ENCODE peak calls at places on chromosomes 13 and 19, in six cellular contexts. One of them, this sample, is unnamed.
A peak's percentile ranks its signal among the peaks of the same experiment; 100 is the strongest.

GRCh38 chr19:11096210-11096841 is 7.1 kb downstream of the LDLR start:
- DNase-seq in right lobe of liver: no peak
- DNase-seq in esophagus squamous epithelium: no peak
- DNase-seq in uterus: peak; percentile 73
- DNase-seq in tibial nerve: no peak
- DNase-seq in heart left ventricle: peak; percentile 64
- DNase-seq in this sample: peak; percentile 33

GRCh38 chr13:59356607-59357006 is 807.1 kb downstream of the DIAPH3 start:
- DNase-seq in right lobe of liver: peak; percentile 62
- DNase-seq in esophagus squamous epithelium: no peak
- DNase-seq in uterus: peak; percentile 51
- DNase-seq in tibial nerve: no peak
- DNase-seq in heart left ventricle: peak; percentile 90
- DNase-seq in this sample: peak; percentile 18

GRCh38 chr13:51549050-51549449 is 35.2 kb upstream of the WDFY2 start:
- DNase-seq in right lobe of liver: no peak
- DNase-seq in esophagus squamous epithelium: no peak
- DNase-seq in uterus: no peak
- DNase-seq in tibial nerve: no peak
- DNase-seq in heart left ventricle: no peak
- DNase-seq in this sample: no peak

GRCh38 chr13:38821753-38822551 is 135.1 kb downstream of the FREM2 start:
- DNase-seq in right lobe of liver: no peak
- DNase-seq in esophagus squamous epithelium: no peak
- DNase-seq in uterus: no peak
- DNase-seq in tibial nerve: no peak
- DNase-seq in heart left ventricle: no peak
- DNase-seq in this sample: no peak

GRCh38 chr13:113729329-113730019 is 29.6 kb upstream of the TMEM255B start:
- DNase-seq in right lobe of liver: no peak
- DNase-seq in esophagus squamous epithelium: no peak
- DNase-seq in uterus: no peak
- DNase-seq in tibial nerve: no peak
- DNase-seq in heart left ventricle: no peak
- DNase-seq in this sample: no peak

GRCh38 chr13:71515639-71516038 is 351.4 kb downstream of the DACH1 start:
- DNase-seq in right lobe of liver: no peak
- DNase-seq in esophagus squamous epithelium: no peak
- DNase-seq in uterus: no peak
- DNase-seq in tibial nerve: no peak
- DNase-seq in heart left ventricle: no peak
- DNase-seq in this sample: no peak

GRCh38 chr13:85163063-85163462 is 636.2 kb downstream of the SLITRK6 start:
- DNase-seq in right lobe of liver: no peak
- DNase-seq in esophagus squamous epithelium: no peak
- DNase-seq in uterus: no peak
- DNase-seq in tibial nerve: no peak
- DNase-seq in heart left ventricle: no peak
- DNase-seq in this sample: no peak

GRCh38 chr13:108594153-108594552 is 35.3 kb upstream of the MYO16 start:
- DNase-seq in right lobe of liver: no peak
- DNase-seq in esophagus squamous epithelium: no peak
- DNase-seq in uterus: no peak
- DNase-seq in tibial nerve: no peak
- DNase-seq in heart left ventricle: no peak
- DNase-seq in this sample: no peak

GRCh38 chr13:99055286-99056073 is 77.6 kb upstream of the DOCK9 start:
- DNase-seq in right lobe of liver: no peak
- DNase-seq in esophagus squamous epithelium: no peak
- DNase-seq in uterus: no peak
- DNase-seq in tibial nerve: no peak
- DNase-seq in heart left ventricle: no peak
- DNase-seq in this sample: no peak

GRCh38 chr13:95067303-95067702 is 233.9 kb downstream of the ABCC4 start:
- DNase-seq in right lobe of liver: no peak
- DNase-seq in esophagus squamous epithelium: no peak
- DNase-seq in uterus: no peak
- DNase-seq in tibial nerve: no peak
- DNase-seq in heart left ventricle: no peak
- DNase-seq in this sample: no peak

GRCh38 chr13:36031490-36031889 is 99.7 kb downstream of the DCLK1 start:
- DNase-seq in right lobe of liver: no peak
- DNase-seq in esophagus squamous epithelium: no peak
- DNase-seq in uterus: no peak
- DNase-seq in tibial nerve: no peak
- DNase-seq in heart left ventricle: no peak
- DNase-seq in this sample: no peak

GRCh38 chr13:78121459-78122348 is 203.1 kb upstream of the EDNRB start:
- DNase-seq in right lobe of liver: no peak
- DNase-seq in esophagus squamous epithelium: no peak
- DNase-seq in uterus: peak; percentile 44
- DNase-seq in tibial nerve: no peak
- DNase-seq in heart left ventricle: peak; percentile 42
- DNase-seq in this sample: peak; percentile 16

GRCh38 chr19:23393121-23393520 is 2.1 kb downstream of the ZNF91 start:
- DNase-seq in right lobe of liver: no peak
- DNase-seq in esophagus squamous epithelium: no peak
- DNase-seq in uterus: no peak
- DNase-seq in tibial nerve: no peak
- DNase-seq in heart left ventricle: no peak
- DNase-seq in this sample: no peak

GRCh38 chr19:2923510-2923909 is 21.3 kb downstream of the ZNF77 start:
- DNase-seq in right lobe of liver: no peak
- DNase-seq in esophagus squamous epithelium: no peak
- DNase-seq in uterus: no peak
- DNase-seq in tibial nerve: no peak
- DNase-seq in heart left ventricle: no peak
- DNase-seq in this sample: no peak

GRCh38 chr13:46031581-46032263 is 20.8 kb downstream of the ZC3H13 start:
- DNase-seq in right lobe of liver: no peak
- DNase-seq in esophagus squamous epithelium: no peak
- DNase-seq in uterus: no peak
- DNase-seq in tibial nerve: no peak
- DNase-seq in heart left ventricle: no peak
- DNase-seq in this sample: no peak

GRCh38 chr19:38656171-38656981 is 8.9 kb downstream of the ACTN4 start:
- DNase-seq in right lobe of liver: no peak
- DNase-seq in esophagus squamous epithelium: no peak
- DNase-seq in uterus: no peak
- DNase-seq in tibial nerve: no peak
- DNase-seq in heart left ventricle: no peak
- DNase-seq in this sample: no peak

GRCh38 chr19:49127674-49128544 is 8.6 kb downstream of the PPFIA3 start:
- DNase-seq in right lobe of liver: peak; percentile 98
- DNase-seq in esophagus squamous epithelium: peak; percentile 70
- DNase-seq in uterus: peak; percentile 95
- DNase-seq in tibial nerve: peak; percentile 87
- DNase-seq in heart left ventricle: peak; percentile 97
- DNase-seq in this sample: peak; percentile 98

GRCh38 chr19:49126575-49126974 is 7.2 kb downstream of the PPFIA3 start:
- DNase-seq in right lobe of liver: no peak
- DNase-seq in esophagus squamous epithelium: no peak
- DNase-seq in uterus: no peak
- DNase-seq in tibial nerve: no peak
- DNase-seq in heart left ventricle: no peak
- DNase-seq in this sample: no peak

GRCh38 chr19:49130325-49130724 is 11.0 kb downstream of the PPFIA3 start:
- DNase-seq in right lobe of liver: no peak
- DNase-seq in esophagus squamous epithelium: no peak
- DNase-seq in uterus: no peak
- DNase-seq in tibial nerve: no peak
- DNase-seq in heart left ventricle: no peak
- DNase-seq in this sample: no peak

GRCh38 chr19:49128545-49129237 is 9.3 kb downstream of the PPFIA3 start:
- DNase-seq in right lobe of liver: no peak
- DNase-seq in esophagus squamous epithelium: no peak
- DNase-seq in uterus: no peak
- DNase-seq in tibial nerve: no peak
- DNase-seq in heart left ventricle: no peak
- DNase-seq in this sample: no peak

DNA sequence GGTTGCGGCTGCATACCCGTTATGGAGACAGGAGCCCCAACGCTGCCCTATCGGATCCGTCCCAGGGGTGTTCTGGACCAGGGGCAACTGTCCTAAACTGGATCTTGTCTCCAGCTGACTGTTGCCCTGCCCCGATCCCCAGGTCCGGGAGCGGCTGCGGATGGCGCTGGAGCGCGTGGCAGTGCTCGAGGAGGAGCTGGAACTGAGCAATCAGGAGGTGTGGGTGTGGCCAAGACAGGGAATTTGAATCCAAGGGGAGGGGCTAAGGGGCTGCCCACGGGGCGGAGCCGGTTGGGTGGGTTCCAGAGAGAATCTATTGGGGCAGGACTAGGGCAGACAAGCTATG is 9.9 kb downstream of the PPFIA3 start:
- DNase-seq in right lobe of liver: no peak
- DNase-seq in esophagus squamous epithelium: no peak
- DNase-seq in uterus: no peak
- DNase-seq in tibial nerve: no peak
- DNase-seq in heart left ventricle: no peak
- DNase-seq in this sample: no peak
- TF ChIP-seq POLR2A in right lobe of liver: no peak
- TF ChIP-seq POLR2A in esophagus squamous epithelium: no peak
- TF ChIP-seq POLR2A in uterus: no peak
- TF ChIP-seq POLR2A in tibial nerve: no peak
- TF ChIP-seq POLR2A in heart left ventricle: no peak
- TF ChIP-seq POLR2A in this sample: no peak

GRCh38 chr19:52825765-52826164 is 4.3 kb upstream of the ZNF28 start:
- DNase-seq in right lobe of liver: no peak
- DNase-seq in esophagus squamous epithelium: no peak
- DNase-seq in uterus: no peak
- DNase-seq in tibial nerve: no peak
- DNase-seq in heart left ventricle: no peak
- DNase-seq in this sample: no peak
- H3K27me3 ChIP-seq in right lobe of liver: no peaks in the 10 kb centered on the region
- H3K27me3 ChIP-seq in esophagus squamous epithelium: no peaks in the 10 kb centered on the region
- H3K27me3 ChIP-seq in uterus: no peaks in the 10 kb centered on the region
- H3K27me3 ChIP-seq in tibial nerve: no peaks in the 10 kb centered on the region
- H3K27me3 ChIP-seq in heart left ventricle: no peaks in the 10 kb centered on the region
- H3K27me3 ChIP-seq in this sample: no peaks in the 10 kb centered on the region

DNA sequence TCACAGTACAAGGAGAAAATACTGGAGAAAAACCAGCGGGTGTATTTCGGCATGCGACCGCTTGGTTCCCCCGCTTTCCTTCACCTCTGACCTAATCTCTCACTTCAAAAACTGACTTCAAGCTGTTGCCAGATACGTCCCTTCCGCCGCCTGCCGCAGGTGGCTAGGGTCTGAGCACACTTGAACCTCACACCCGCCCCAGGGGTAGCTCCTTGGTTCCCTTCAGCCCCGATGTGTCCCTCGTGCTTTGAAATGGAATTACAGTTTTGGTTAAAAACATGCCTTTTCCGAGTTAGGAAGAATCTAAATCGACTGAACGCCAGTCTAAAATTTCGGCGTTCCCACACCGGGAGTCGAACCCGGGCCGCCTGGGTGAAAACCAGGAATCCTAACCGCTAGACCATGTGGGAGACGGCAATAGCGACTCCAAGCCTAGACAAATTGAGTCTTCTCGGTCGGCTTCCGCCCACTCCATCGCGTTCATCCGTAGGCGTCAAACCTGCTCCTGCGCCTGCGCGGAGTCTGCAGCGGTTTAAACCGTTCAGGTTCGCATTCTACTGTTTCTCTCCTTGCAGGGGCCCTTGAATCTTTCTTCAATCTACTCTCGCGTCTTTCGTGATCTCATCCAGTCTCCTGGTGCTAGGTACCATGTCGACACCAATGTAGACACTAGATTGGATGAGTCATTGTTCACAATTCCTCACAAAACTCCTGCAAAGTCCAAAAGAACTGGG is 71.5 kb downstream of the NUFIP1 start:
- DNase-seq in right lobe of liver: peak; percentile 95
- DNase-seq in esophagus squamous epithelium: peak; percentile 77
- DNase-seq in uterus: peak; percentile 98
- DNase-seq in tibial nerve: peak; percentile 92
- DNase-seq in heart left ventricle: peak; percentile 97
- DNase-seq in this sample: peak; percentile 98
- TF ChIP-seq POLR2A in right lobe of liver: no peak
- TF ChIP-seq POLR2A in esophagus squamous epithelium: no peak
- TF ChIP-seq POLR2A in uterus: peak; percentile 82
- TF ChIP-seq POLR2A in tibial nerve: peak; percentile 49
- TF ChIP-seq POLR2A in heart left ventricle: peak; percentile 42
- TF ChIP-seq POLR2A in this sample: no peak

GRCh38 chr13:57633950-57634828 is 2.6 kb downstream of the PCDH17 start:
- DNase-seq in right lobe of liver: peak; percentile 21
- DNase-seq in esophagus squamous epithelium: no peak
- DNase-seq in uterus: no peak
- DNase-seq in tibial nerve: no peak
- DNase-seq in heart left ventricle: peak; percentile 20
- DNase-seq in this sample: no peak

GRCh38 chr13:57636811-57637210 is 5.3 kb downstream of the PCDH17 start:
- DNase-seq in right lobe of liver: no peak
- DNase-seq in esophagus squamous epithelium: no peak
- DNase-seq in uterus: no peak
- DNase-seq in tibial nerve: no peak
- DNase-seq in heart left ventricle: no peak
- DNase-seq in this sample: no peak

GRCh38 chr13:57633141-57633949 is 1.8 kb downstream of the PCDH17 start:
- DNase-seq in right lobe of liver: peak; percentile 58
- DNase-seq in esophagus squamous epithelium: no peak
- DNase-seq in uterus: peak; percentile 30
- DNase-seq in tibial nerve: no peak
- DNase-seq in heart left ventricle: peak; percentile 76
- DNase-seq in this sample: peak; percentile 13

GRCh38 chr13:57635541-57635940 is 4.0 kb downstream of the PCDH17 start:
- DNase-seq in right lobe of liver: no peak
- DNase-seq in esophagus squamous epithelium: no peak
- DNase-seq in uterus: no peak
- DNase-seq in tibial nerve: no peak
- DNase-seq in heart left ventricle: no peak
- DNase-seq in this sample: no peak

DNA sequence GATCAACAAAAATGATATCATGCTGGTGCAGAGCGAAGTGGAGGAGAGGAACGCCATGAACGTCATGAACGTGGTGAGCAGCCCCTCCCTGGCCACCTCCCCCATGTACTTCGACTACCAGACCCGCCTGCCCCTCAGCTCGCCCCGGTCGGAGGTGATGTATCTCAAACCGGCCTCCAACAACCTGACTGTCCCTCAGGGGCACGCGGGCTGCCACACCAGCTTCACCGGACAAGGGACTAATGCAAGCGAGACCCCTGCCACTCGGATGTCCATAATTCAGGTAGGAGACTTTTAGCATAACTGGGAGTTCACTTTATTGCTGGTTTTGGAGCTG is 3.3 kb downstream of the PCDH17 start:
- DNase-seq in right lobe of liver: peak; percentile 18
- DNase-seq in esophagus squamous epithelium: no peak
- DNase-seq in uterus: peak; percentile 17
- DNase-seq in tibial nerve: no peak
- DNase-seq in heart left ventricle: peak; percentile 20
- DNase-seq in this sample: no peak
- H3K27me3 ChIP-seq in right lobe of liver: no peaks in the 10 kb centered on the region
- H3K27me3 ChIP-seq in esophagus squamous epithelium: peaks cover 17% of the 10 kb centered on the region
- H3K27me3 ChIP-seq in uterus: peaks cover 8% of the 10 kb centered on the region
- H3K27me3 ChIP-seq in tibial nerve: no peaks in the 10 kb centered on the region
- H3K27me3 ChIP-seq in heart left ventricle: peaks cover 33% of the 10 kb centered on the region
- H3K27me3 ChIP-seq in this sample: peaks cover 51% of the 10 kb centered on the region

GRCh38 chr19:9128171-9128570 is 1.4 kb upstream of the OR7G3 start:
- DNase-seq in right lobe of liver: no peak
- DNase-seq in esophagus squamous epithelium: no peak
- DNase-seq in uterus: no peak
- DNase-seq in tibial nerve: no peak
- DNase-seq in heart left ventricle: no peak
- DNase-seq in this sample: no peak
- TF ChIP-seq POLR2A in right lobe of liver: no peak
- TF ChIP-seq POLR2A in esophagus squamous epithelium: no peak
- TF ChIP-seq POLR2A in uterus: no peak
- TF ChIP-seq POLR2A in tibial nerve: no peak
- TF ChIP-seq POLR2A in heart left ventricle: no peak
- TF ChIP-seq POLR2A in this sample: no peak

GRCh38 chr13:50123862-50124535 is 108.8 kb downstream of the KCNRG start:
- DNase-seq in right lobe of liver: no peak
- DNase-seq in esophagus squamous epithelium: peak; percentile 93
- DNase-seq in uterus: peak; percentile 85
- DNase-seq in tibial nerve: peak; percentile 47
- DNase-seq in heart left ventricle: peak; percentile 83
- DNase-seq in this sample: peak; percentile 80
- H3K27me3 ChIP-seq in right lobe of liver: no peaks in the 10 kb centered on the region
- H3K27me3 ChIP-seq in esophagus squamous epithelium: peaks cover 4% of the 10 kb centered on the region
- H3K27me3 ChIP-seq in uterus: no peaks in the 10 kb centered on the region
- H3K27me3 ChIP-seq in tibial nerve: no peaks in the 10 kb centered on the region
- H3K27me3 ChIP-seq in heart left ventricle: no peaks in the 10 kb centered on the region
- H3K27me3 ChIP-seq in this sample: peaks cover 14% of the 10 kb centered on the region

This sample was measured in transverse colon.